ENCODE peak calls at places on chromosomes 12 and 14, in seven cellular contexts. O is cardiac fibroblast; G is nephron progenitor cell; P is GM23248; F is CD4-positive, CD25-positive, alpha-beta regulatory T cell; A is occipital lobe; L is hypothalamus. M is an unnamed sample.

GRCh38 chr12:121814429-121815119 is 10.8 kb downstream of the SETD1B start:
- DNase-seq in O (no peak), L (no peak), A (no peak), P (no peak), F (no peak), G (no peak), M (no peak)

GRCh38 chr12:6264402-6265037 is 46.0 kb upstream of the PLEKHG6 start:
- DNase-seq in G (no peak), P (no peak), A (no peak), L (no peak), F (no peak), O (no peak), M (no peak)

GRCh38 chr12:52455818-52456217 is 3.9 kb upstream of the KRT6B start:
- DNase-seq in L (no peak), G (no peak), O (peak; percentile 86), A (no peak), F (no peak), P (no peak), M (no peak)

GRCh38 chr12:103806807-103807206 is 34.2 kb downstream of the NT5DC3 start:
- DNase-seq in A (no peak), G (no peak), O (peak; percentile 80), P (no peak), L (no peak), F (no peak), M (no peak)

GRCh38 chr14:104100171-104101085 is 14.9 kb downstream of the ASPG start:
- DNase-seq in L (no peak), O (no peak), P (no peak), F (no peak), A (no peak), G (peak; percentile 1), M (no peak)

GRCh38 chr12:117981267-117981666 is 12.5 kb upstream of the KSR2 start:
- DNase-seq in F (no peak), A (no peak), G (no peak), P (no peak), L (no peak), O (no peak), M (no peak)

GRCh38 chr12:27937768-27938167 is 34.8 kb downstream of the PTHLH start:
- DNase-seq in A (no peak), O (peak; percentile 43), F (no peak), L (no peak), G (no peak), P (peak; percentile 22), M (no peak)

GRCh38 chr14:100673085-100673806 is 53.4 kb upstream of the DLK1 start:
- DNase-seq in O (no peak), P (no peak), A (no peak), L (no peak), G (no peak), F (no peak), M (no peak)

GRCh38 chr14:76641541-76641940 is 119.7 kb upstream of the VASH1 start:
- DNase-seq in P (no peak), A (no peak), F (no peak), O (no peak), G (no peak), L (no peak), M (no peak)

GRCh38 chr12:51855586-51856428 is 7.3 kb upstream of the FIGNL2 start:
- DNase-seq in O (peak; percentile 45), P (peak; percentile 62), F (no peak), L (no peak), A (no peak), G (peak; percentile 73), M (no peak)

GRCh38 chr12:27498761-27499160 is 25.2 kb upstream of the PPFIBP1 start:
- DNase-seq in G (no peak), F (no peak), L (no peak), A (no peak), O (peak; percentile 18), P (no peak), M (no peak)

GRCh38 chr14:103257211-103257962 is 76.7 kb upstream of the EIF5 start:
- DNase-seq in F (no peak), L (no peak), A (no peak), O (no peak), P (peak; percentile 45), G (no peak), M (no peak)

GRCh38 chr14:35001624-35002023 is 18.8 kb downstream of the SRP54 start:
- DNase-seq in O (no peak), A (no peak), L (no peak), G (no peak), P (no peak), F (no peak), M (no peak)

GRCh38 chr12:108530141-108530540 is 15.1 kb downstream of the FICD start:
- DNase-seq in L (no peak), O (no peak), P (peak; percentile 18), A (no peak), F (no peak), G (no peak), M (no peak)

GRCh38 chr12:48305190-48305589 is 45.5 kb downstream of the ZNF641 start:
- DNase-seq in G (no peak), P (no peak), F (no peak), L (no peak), A (no peak), O (no peak), M (no peak)

GRCh38 chr12:90959538-90960139 is 4.7 kb upstream of the CCER1 start:
- DNase-seq in P (peak; percentile 75), A (peak; percentile 21), O (peak; percentile 76), F (peak; percentile 44), G (peak; percentile 18), L (no peak), M (peak; percentile 25)

GRCh38 chr14:35386673-35387125 is 17.9 kb downstream of the NFKBIA start:
- DNase-seq in A (no peak), F (no peak), P (no peak), L (no peak), G (no peak), O (no peak), M (no peak)

GRCh38 chr14:105891221-105891602 is 364.8 kb downstream of the TMEM121 start:
- DNase-seq in G (no peak), L (no peak), O (no peak), P (no peak), F (no peak), A (no peak), M (no peak)

GRCh38 chr12:88309546-88309945 is 167.4 kb downstream of the TMTC3 start:
- DNase-seq in A (no peak), G (no peak), L (no peak), F (no peak), O (peak; percentile 69), P (peak; percentile 82), M (no peak)

GRCh38 chr12:2891240-2892053 is 756 bp downstream of the TULP3 start:
- DNase-seq in G (peak; percentile 72), P (peak; percentile 84), O (peak; percentile 74), F (no peak), A (no peak), L (peak; percentile 51), M (peak; percentile 36)

GRCh38 chr12:103632554-103633216 is 45.6 kb downstream of the STAB2 start:
- DNase-seq in A (no peak), L (no peak), P (peak; percentile 70), G (peak; percentile 80), F (peak; percentile 60), O (peak; percentile 69), M (peak; percentile 89)

GRCh38 chr14:104717646-104718045 is 6.4 kb upstream of the ADSS1 start:
- DNase-seq in G (no peak), F (no peak), P (no peak), A (no peak), L (no peak), O (no peak), M (no peak)

GRCh38 chr12:106227641-106228319 is 20.0 kb downstream of the CKAP4 start:
- DNase-seq in A (no peak), P (peak; percentile 58), G (no peak), L (no peak), F (peak; percentile 88), O (peak; percentile 20), M (no peak)

GRCh38 chr12:14716848-14717444 is 20.5 kb upstream of the GUCY2C start:
- DNase-seq in A (no peak), L (no peak), O (peak; percentile 56), F (peak; percentile 71), G (peak; percentile 20), P (peak; percentile 66), M (peak; percentile 26)

GRCh38 chr12:52190860-52191729 is 719 bp downstream of the KRT80 start:
- DNase-seq in G (no peak), L (no peak), O (no peak), A (no peak), F (no peak), P (peak; percentile 47), M (no peak)

GRCh38 chr12:83462419-83462818 is 775.7 kb downstream of the TMTC2 start:
- DNase-seq in P (no peak), F (no peak), L (no peak), A (no peak), G (no peak), O (no peak), M (no peak)

GRCh38 chr12:92036771-92037453 is 108.7 kb downstream of the BTG1 start:
- DNase-seq in L (no peak), A (no peak), O (peak; percentile 94), F (no peak), P (no peak), G (no peak), M (no peak)

GRCh38 chr14:64089920-64090319 is 204.3 kb downstream of the ESR2 start:
- DNase-seq in O (no peak), P (no peak), G (no peak), L (no peak), F (no peak), A (no peak), M (no peak)

GRCh38 chr14:24196071-24197061 is 1.1 kb upstream of the TM9SF1 start:
- DNase-seq in L (no peak), F (peak; percentile 35), O (peak; percentile 27), A (no peak), G (no peak), P (peak; percentile 58), M (peak; percentile 30)

GRCh38 chr12:65334534-65334933 is 56.1 kb downstream of the MSRB3 start:
- DNase-seq in G (no peak), P (peak; percentile 8), L (no peak), A (no peak), O (peak; percentile 22), F (no peak), M (no peak)

GRCh38 chr12:46222642-46223041 is 46.2 kb downstream of the SLC38A1 start:
- DNase-seq in G (no peak), A (no peak), P (no peak), F (peak; percentile 61), L (no peak), O (no peak), M (no peak)

GRCh38 chr12:132429932-132430643 is 59.9 kb upstream of the FBRSL1 start:
- DNase-seq in O (peak; percentile 27), L (no peak), F (peak; percentile 87), A (no peak), G (peak; percentile 46), P (peak; percentile 58), M (no peak)

GRCh38 chr12:124036117-124037109 is 63.4 kb downstream of the ZNF664 start:
- DNase-seq in L (no peak), P (peak; percentile 68), G (peak; percentile 51), F (peak; percentile 47), A (peak; percentile 13), O (peak; percentile 66), M (peak; percentile 57)

GRCh38 chr12:57112492-57113294 is 1.5 kb upstream of the STAT6 start:
- DNase-seq in F (no peak), O (no peak), G (no peak), A (no peak), L (no peak), P (no peak), M (no peak)